ENCODE peak calls at places on chromosomes 7 and 10, in five cellular contexts. S is substantia nigra; U is D721Med; A is activated naive CD4-positive, alpha-beta T cell; I is stimulated activated CD4-positive, alpha-beta T cell treated with anti-CD3 and anti-CD28 coated beads, Interleukin-2, amount 100 ng/mL, for 4 hours. F is an unnamed sample.

GRCh38 chr7:43296306-43296705 is 183.9 kb downstream of the HECW1 start:
- DNase-seq in S (no peak), U (no peak), A (no peak), I (no peak), F (no peak)

GRCh38 chr7:46576950-46577349 is 655.9 kb upstream of the IGFBP3 start:
- DNase-seq in S (no peak), U (no peak), A (no peak), I (no peak), F (no peak)

GRCh38 chr7:159158125-159158887 is 13.6 kb upstream of the VIPR2 start:
- DNase-seq in S (no peak), U (no peak), A (no peak), I (no peak), F (no peak)

GRCh38 chr10:30039567-30039966 is 19.8 kb downstream of the JCAD start:
- DNase-seq in S (no peak), U (no peak), A (no peak), I (no peak), F (no peak)

GRCh38 chr10:90999512-91000172 is 78.8 kb upstream of the ANKRD1 start:
- DNase-seq in S (no peak), U (no peak), A (no peak), I (no peak), F (no peak)

GRCh38 chr7:151249034-151249731 is 689 bp upstream of the SMARCD3 start:
- DNase-seq in S (peak), U (no peak), A (no peak), I (no peak), F (peak)

GRCh38 chr7:93171606-93172226 is 23.5 kb upstream of the SAMD9L start:
- DNase-seq in S (no peak), U (no peak), A (no peak), I (no peak), F (no peak)

GRCh38 chr10:10396601-10397000 is 621.1 kb upstream of the CELF2 start:
- DNase-seq in S (no peak), U (no peak), A (no peak), I (no peak), F (no peak)

GRCh38 chr7:132705146-132705545 is 128.9 kb upstream of the PLXNA4 start:
- DNase-seq in S (no peak), U (no peak), A (no peak), I (no peak), F (no peak)

GRCh38 chr10:5488272-5489161 is 10.9 kb downstream of the CALML5 start:
- DNase-seq in S (no peak), U (no peak), A (no peak), I (no peak), F (no peak)

GRCh38 chr7:131188367-131189339 is 139.0 kb upstream of the MKLN1 start:
- DNase-seq in S (no peak), U (no peak), A (no peak), I (peak), F (peak)

GRCh38 chr7:91784469-91784868 is 96.0 kb downstream of the MTERF1 start:
- DNase-seq in S (no peak), U (no peak), A (no peak), I (no peak), F (peak)

GRCh38 chr10:44983895-44984278 is 5.3 kb upstream of the DEPP1 start:
- DNase-seq in S (no peak), U (no peak), A (no peak), I (no peak), F (no peak)

GRCh38 chr7:142556745-142557144 is 192.5 kb upstream of the PRSS1 start:
- DNase-seq in S (no peak), U (no peak), A (no peak), I (no peak), F (peak)

GRCh38 chr10:93437946-93438795 is 44.0 kb downstream of the MYOF start:
- DNase-seq in S (no peak), U (no peak), A (no peak), I (no peak), F (no peak)